ENCODE peak calls at places on chromosome 6, in eight cellular contexts. W, I, B, Y, A, C, O and P are unnamed samples.

GRCh38 chr6:15763827-15764226 is 101.0 kb upstream of the DTNBP1 start:
- DNase-seq in W (peak; percentile 16), I (no peak), B (no peak), Y (peak; percentile 34), A (peak; percentile 86), C (peak; percentile 9), O (no peak), P (peak; percentile 17)

GRCh38 chr6:82711992-82712788 is 348.6 kb downstream of the TPBG start:
- DNase-seq in W (no peak), I (no peak), B (peak; percentile 7), Y (no peak), A (no peak), C (peak; percentile 47), O (no peak), P (no peak)

GRCh38 chr6:108476381-108476780 is 84.3 kb upstream of the FOXO3 start:
- DNase-seq in W (no peak), I (no peak), B (no peak), Y (no peak), A (no peak), C (no peak), O (no peak), P (no peak)

GRCh38 chr6:7630792-7631191 is 40.8 kb downstream of the SNRNP48 start:
- DNase-seq in W (peak; percentile 49), I (no peak), B (peak; percentile 48), Y (no peak), A (no peak), C (no peak), O (no peak), P (no peak)

GRCh38 chr6:119079288-119079809 is 885 bp upstream of the FAM184A start:
- DNase-seq in W (no peak), I (peak; percentile 31), B (no peak), Y (no peak), A (peak; percentile 30), C (peak; percentile 28), O (no peak), P (peak; percentile 45)

GRCh38 chr6:158649289-158650143 is at the start of gene SYTL3:
- DNase-seq in W (no peak), I (peak; percentile 48), B (no peak), Y (peak; percentile 29), A (no peak), C (peak; percentile 86), O (no peak), P (no peak)

GRCh38 chr6:154766288-154766687 is 33.1 kb downstream of the SCAF8 start:
- DNase-seq in W (no peak), I (no peak), B (no peak), Y (peak; percentile 8), A (no peak), C (no peak), O (no peak), P (no peak)

GRCh38 chr6:12058164-12058926 is 46.2 kb downstream of the HIVEP1 start:
- DNase-seq in W (no peak), I (no peak), B (no peak), Y (no peak), A (no peak), C (no peak), O (no peak), P (no peak)

GRCh38 chr6:65642776-65643175 is 64.2 kb downstream of the EYS start:
- DNase-seq in W (no peak), I (no peak), B (no peak), Y (no peak), A (no peak), C (no peak), O (no peak), P (no peak)

GRCh38 chr6:113370508-113370907 is 486.6 kb upstream of the MARCKS start:
- DNase-seq in W (no peak), I (no peak), B (no peak), Y (no peak), A (no peak), C (no peak), O (no peak), P (no peak)

GRCh38 chr6:126107475-126108121 is 121.3 kb downstream of the TRMT11 start:
- DNase-seq in W (peak; percentile 66), I (no peak), B (no peak), Y (peak; percentile 38), A (no peak), C (peak; percentile 33), O (no peak), P (no peak)

GRCh38 chr6:147506704-147507114 is 1.8 kb upstream of the SAMD5 start:
- DNase-seq in W (peak; percentile 75), I (peak; percentile 39), B (peak; percentile 54), Y (peak; percentile 57), A (peak; percentile 82), C (peak; percentile 12), O (peak; percentile 75), P (peak; percentile 64)

GRCh38 chr6:163259689-163260088 is 154.8 kb upstream of the QKI start:
- DNase-seq in W (no peak), I (no peak), B (no peak), Y (no peak), A (no peak), C (no peak), O (no peak), P (no peak)
- H3K27ac ChIP-seq in W (no peak overlapping the region), I (no peak overlapping the region), B (no peak overlapping the region), Y (no peak overlapping the region), A (no peak overlapping the region), C (no peak overlapping the region), O (no peak overlapping the region), P (no peak overlapping the region)

GRCh38 chr6:45436544-45437440 is 59.1 kb upstream of the SUPT3H start:
- DNase-seq in W (no peak), I (peak; percentile 78), B (peak; percentile 41), Y (peak; percentile 68), A (peak; percentile 22), C (peak; percentile 92), O (no peak), P (peak; percentile 65)

GRCh38 chr6:45438849-45439406 is 61.2 kb upstream of the SUPT3H start:
- DNase-seq in W (no peak), I (peak; percentile 94), B (no peak), Y (peak; percentile 65), A (no peak), C (peak; percentile 94), O (no peak), P (peak; percentile 93)

GRCh38 chr6:45439459-45439858 is 61.7 kb upstream of the SUPT3H start:
- DNase-seq in W (no peak), I (no peak), B (no peak), Y (no peak), A (no peak), C (no peak), O (no peak), P (no peak)

GRCh38 chr6:45437441-45437820 is 59.7 kb upstream of the SUPT3H start:
- DNase-seq in W (no peak), I (no peak), B (no peak), Y (no peak), A (no peak), C (no peak), O (no peak), P (no peak)

DNA sequence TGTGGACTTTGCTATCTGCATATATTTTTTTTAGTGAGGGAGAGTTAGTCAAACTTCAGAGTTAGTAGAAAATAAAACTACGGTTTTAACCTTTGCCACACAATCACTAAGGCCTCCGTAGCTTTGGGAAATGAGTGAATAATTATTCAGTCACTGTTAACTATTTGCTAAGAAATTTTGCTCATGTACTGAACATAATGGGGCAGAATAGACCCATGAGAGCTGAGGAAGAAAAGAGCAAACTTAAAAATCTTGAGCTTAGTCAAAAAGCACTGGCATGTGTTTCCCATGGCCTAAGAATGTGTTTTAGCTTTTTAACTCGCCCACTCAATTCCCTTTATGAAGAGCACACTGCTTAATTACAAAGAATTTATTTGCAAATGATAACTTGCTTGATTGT is 60.4 kb upstream of the SUPT3H start:
- DNase-seq in W (no peak), I (no peak), B (no peak), Y (no peak), A (no peak), C (no peak), O (no peak), P (no peak)
- H3K4me2 ChIP-seq in W (no peak overlapping the region), I (peak overlapping the region; percentile 67), B (no peak overlapping the region), Y (no peak overlapping the region), A (no peak overlapping the region), C (peak overlapping the region; percentile 77), O (peak overlapping the region; percentile 15), P (peak overlapping the region; percentile 74)

DNA sequence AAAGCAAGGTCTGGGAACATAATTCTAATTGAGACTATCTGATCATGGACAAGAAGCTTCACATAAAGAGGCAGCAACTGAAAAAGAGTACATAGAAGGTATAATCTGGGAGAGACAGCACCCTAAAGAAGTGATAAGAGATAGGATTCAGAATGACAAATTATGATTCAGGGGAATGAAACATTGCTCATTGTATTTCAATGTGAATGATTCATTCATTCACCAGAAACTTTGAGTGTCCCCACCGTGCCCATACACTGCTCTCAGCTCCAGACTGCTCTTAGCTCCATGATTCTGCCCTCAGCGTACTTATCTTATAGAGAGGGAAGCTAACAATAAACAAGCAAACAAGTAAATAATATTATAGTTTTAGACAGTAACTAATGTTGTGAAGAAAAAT is 329.3 kb upstream of the IRAK1BP1 start:
- DNase-seq in W (no peak), I (peak; percentile 57), B (no peak), Y (peak; percentile 27), A (no peak), C (peak; percentile 26), O (no peak), P (peak; percentile 57)
- H3K27ac ChIP-seq in W (no peak overlapping the region), I (no peak overlapping the region), B (no peak overlapping the region), Y (no peak overlapping the region), A (no peak overlapping the region), C (no peak overlapping the region), O (no peak overlapping the region), P (no peak overlapping the region)

DNA sequence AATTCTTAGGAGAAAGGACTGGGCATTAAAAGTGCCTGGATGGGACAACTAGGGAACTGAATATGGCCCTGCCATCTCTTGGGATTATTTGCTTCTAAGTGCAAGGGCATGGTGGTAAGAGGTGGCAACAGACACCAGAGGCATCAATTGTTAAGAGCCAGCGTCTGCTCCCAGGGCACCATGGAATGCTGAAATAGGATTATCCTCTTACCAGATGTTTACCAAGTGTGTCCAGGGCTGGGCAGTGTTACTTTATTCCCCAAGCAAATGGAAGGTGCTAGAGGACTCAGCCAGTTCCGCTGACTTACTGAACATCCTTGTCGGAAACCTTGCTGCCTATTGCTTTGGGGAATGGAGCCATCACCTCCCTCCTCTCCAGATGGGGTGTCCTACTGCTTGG is 273.6 kb upstream of the SUPT3H start:
- DNase-seq in W (no peak), I (no peak), B (no peak), Y (no peak), A (no peak), C (no peak), O (no peak), P (no peak)
- H3K4me2 ChIP-seq in W (no peak overlapping the region), I (peak overlapping the region; percentile 44), B (no peak overlapping the region), Y (peak overlapping the region; percentile 49), A (no peak overlapping the region), C (peak overlapping the region; percentile 64), O (peak overlapping the region; percentile 64), P (peak overlapping the region; percentile 42)